ENCODE peak calls at places on chromosomes 2 and 18, in five cellular contexts. B is SK-N-SH, D is spleen, U is aorta, F is heart left ventricle. K is an unnamed sample.

GRCh38 chr2:234708091-234708683 is 211.3 kb upstream of the ARL4C start:
- DNase-seq in U (no peak), D (no peak), F (no peak), B (no peak), K (peak)

GRCh38 chr18:9380571-9381390 is 46.2 kb downstream of the TWSG1 start:
- DNase-seq in B (no peak), U (no peak), F (no peak), D (no peak), K (no peak)

GRCh38 chr2:109452318-109453305 is 161.2 kb downstream of the SEPTIN10 start:
- DNase-seq in D (peak), F (no peak), U (peak), B (peak), K (peak)

GRCh38 chr2:196927318-196928225 is 1.1 kb upstream of the PGAP1 start:
- DNase-seq in B (no peak), F (no peak), U (no peak), D (no peak), K (no peak)

GRCh38 chr18:1013951-1014350 is 109.3 kb downstream of the ADCYAP1 start:
- DNase-seq in F (no peak), B (no peak), U (no peak), D (no peak), K (no peak)

GRCh38 chr18:4807495-4808293 is 352.6 kb upstream of the DLGAP1 start:
- DNase-seq in B (no peak), U (no peak), F (no peak), D (no peak), K (no peak)

GRCh38 chr2:170922683-170923494 is 6.2 kb upstream of the GORASP2 start:
- DNase-seq in B (no peak), D (no peak), F (no peak), U (no peak), K (no peak)

GRCh38 chr2:3192920-3193319 is 184.7 kb downstream of the EIPR1 start:
- DNase-seq in F (no peak), D (peak), U (peak), B (peak), K (no peak)

GRCh38 chr2:91477731-91478672 is 2786.5 kb downstream of the RPIA start:
- DNase-seq in B (peak), D (peak), F (peak), U (peak), K (peak)

GRCh38 chr2:5389740-5390139 is 302.4 kb upstream of the SOX11 start:
- DNase-seq in U (no peak), D (no peak), F (no peak), B (no peak), K (no peak)

GRCh38 chr2:232336956-232337700 is 41.4 kb upstream of the ALPP start:
- DNase-seq in F (peak), D (peak), B (no peak), U (peak), K (peak)

GRCh38 chr18:8609711-8610441 is 639 bp downstream of the RAB12 start:
- DNase-seq in B (peak), F (peak), U (no peak), D (peak), K (peak)

GRCh38 chr18:59643740-59644139 is 53.5 kb downstream of the CCBE1 start:
- DNase-seq in F (no peak), D (no peak), B (no peak), U (no peak), K (no peak)

GRCh38 chr18:65227970-65228369 is 522.8 kb upstream of the CDH7 start:
- DNase-seq in U (no peak), B (no peak), D (no peak), F (no peak), K (no peak)

GRCh38 chr18:47809420-47809819 is 121.0 kb downstream of the SMAD2 start:
- DNase-seq in B (no peak), D (no peak), U (no peak), F (no peak), K (no peak)

GRCh38 chr2:71060871-71061270 is 7.6 kb upstream of the NAGK start:
- DNase-seq in U (no peak), B (no peak), F (no peak), D (no peak), K (no peak)

GRCh38 chr2:227661019-227661726 is 5.4 kb upstream of the SCYGR5 start:
- DNase-seq in U (no peak), B (no peak), F (no peak), D (no peak), K (no peak)

GRCh38 chr2:152336854-152337510 is 2.0 kb downstream of the FMNL2 start:
- DNase-seq in F (no peak), D (no peak), U (no peak), B (peak), K (peak)

GRCh38 chr2:106734165-106734564 is 151.8 kb downstream of the ST6GAL2 start:
- DNase-seq in U (no peak), F (no peak), D (no peak), B (no peak), K (no peak)

GRCh38 chr2:38734299-38735058 is 16.7 kb downstream of the SRSF7 start:
- DNase-seq in F (peak), D (no peak), U (no peak), B (no peak), K (no peak)
- H3K27ac ChIP-seq in F (peak), D (no peak), U (no peak), B (no peak), K (peak)

GRCh38 chr2:113273031-113273551 is 5.6 kb downstream of the PAX8 start:
- DNase-seq in F (no peak), D (no peak), B (peak), U (no peak), K (no peak)
- H3K27ac ChIP-seq in F (no peak), D (no peak), B (no peak), U (no peak), K (no peak)

DNA sequence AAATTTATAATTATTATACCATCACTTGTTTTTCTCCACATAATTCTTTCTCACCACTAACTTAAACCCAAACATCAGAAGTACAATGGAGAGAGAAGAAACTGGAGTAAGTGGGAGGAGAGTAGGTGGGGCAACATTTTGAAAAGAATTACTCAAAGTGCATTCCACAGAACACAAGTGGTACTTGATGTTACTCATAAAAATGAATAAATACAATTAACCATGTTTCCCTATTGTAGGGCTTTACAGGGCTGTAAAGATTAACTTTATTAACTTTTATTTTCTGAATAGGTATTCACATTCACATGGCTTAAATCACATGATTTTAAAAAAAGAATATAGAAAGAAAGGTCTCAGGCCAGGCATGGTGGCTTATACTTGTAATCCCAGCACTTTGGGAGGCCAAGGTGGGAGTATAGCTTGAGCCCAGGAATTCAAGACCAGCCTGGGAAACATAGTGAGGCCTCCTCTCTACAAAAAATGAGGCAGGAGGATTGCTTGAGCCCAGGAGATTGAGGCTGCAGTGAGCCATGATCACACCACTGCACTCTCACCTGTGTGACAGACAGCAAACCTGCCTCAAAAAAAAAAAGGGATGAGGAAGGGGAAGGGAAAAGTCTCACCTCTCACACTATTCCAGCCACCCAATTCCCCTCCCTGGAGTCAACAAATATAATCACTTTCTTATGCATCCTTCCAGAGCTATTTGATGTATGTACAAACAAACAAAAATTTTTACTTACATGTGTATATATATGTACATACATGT is 47.1 kb downstream of the KCNG3 start:
- DNase-seq in B (no peak), U (no peak), F (no peak), D (no peak), K (no peak)
- H3K27ac ChIP-seq in B (no peak), U (no peak), F (no peak), D (no peak), K (no peak)

DNA sequence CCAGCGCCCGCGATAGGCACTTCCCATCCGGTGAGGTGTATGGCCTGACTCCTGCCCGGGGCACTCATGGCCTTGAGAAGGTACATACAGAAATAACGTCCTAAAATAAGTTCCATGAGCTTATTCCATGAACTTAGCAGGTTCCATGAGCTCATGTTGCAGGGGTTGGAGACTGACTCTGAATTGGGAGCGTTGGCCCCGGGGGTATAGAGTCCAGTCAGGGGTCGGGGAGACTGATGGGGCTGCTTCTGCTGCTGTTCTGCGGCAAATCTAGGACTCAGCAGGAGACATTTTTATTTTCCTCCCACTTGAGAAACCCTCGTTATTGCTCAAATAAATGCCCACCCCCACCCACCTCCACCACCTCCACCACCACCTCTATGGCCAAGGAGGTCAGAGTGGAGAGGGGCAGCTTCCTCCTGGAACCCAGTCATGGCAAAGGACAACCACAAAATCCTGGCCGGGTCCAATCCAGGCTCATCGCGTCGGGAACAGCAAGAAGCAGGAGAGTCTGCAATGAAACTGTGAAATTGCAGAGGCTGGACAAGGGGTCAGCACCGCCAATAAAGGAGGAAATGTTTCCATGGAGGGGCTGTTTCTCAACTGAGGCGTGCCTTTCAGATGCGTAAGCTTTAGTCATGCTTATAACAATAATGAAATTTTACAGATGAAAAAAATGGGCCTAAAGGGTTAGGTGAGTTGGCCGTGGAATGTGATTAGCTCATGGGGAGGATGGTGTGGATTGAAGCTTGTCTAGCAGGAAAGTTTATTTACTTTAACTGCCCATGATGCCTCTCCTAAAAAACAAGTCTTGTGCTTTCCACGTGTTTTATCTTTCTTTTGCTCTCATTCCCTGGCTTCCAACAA is 136.6 kb upstream of the ALKAL2 start:
- DNase-seq in F (no peak), D (no peak), U (no peak), B (no peak), K (no peak)
- H3K27ac ChIP-seq in F (no peak), D (no peak), U (no peak), B (no peak), K (no peak)

DNA sequence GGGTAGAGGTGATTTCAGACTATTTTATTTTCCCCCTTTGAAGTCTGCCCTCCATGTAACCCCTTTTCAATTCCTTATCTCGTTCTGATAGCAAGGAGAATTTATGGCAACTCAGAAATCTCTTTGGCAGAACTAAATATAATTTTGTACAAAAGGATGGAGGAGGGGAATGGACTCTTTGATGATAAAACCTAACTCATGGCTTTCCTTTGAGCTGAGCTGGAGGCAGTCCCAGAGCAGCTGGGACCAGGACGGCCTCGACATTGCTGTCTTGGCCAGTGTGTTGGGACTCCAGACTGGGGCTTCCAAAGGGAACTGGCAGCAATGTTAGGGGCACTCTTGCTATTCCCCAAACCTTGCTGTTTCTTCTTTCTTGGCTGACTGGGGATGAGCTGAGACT is 47.7 kb downstream of the PAX8 start:
- DNase-seq in U (no peak), B (no peak), D (no peak), F (no peak), K (no peak)
- H3K27ac ChIP-seq in U (no peak), B (no peak), D (no peak), F (no peak), K (no peak)

DNA sequence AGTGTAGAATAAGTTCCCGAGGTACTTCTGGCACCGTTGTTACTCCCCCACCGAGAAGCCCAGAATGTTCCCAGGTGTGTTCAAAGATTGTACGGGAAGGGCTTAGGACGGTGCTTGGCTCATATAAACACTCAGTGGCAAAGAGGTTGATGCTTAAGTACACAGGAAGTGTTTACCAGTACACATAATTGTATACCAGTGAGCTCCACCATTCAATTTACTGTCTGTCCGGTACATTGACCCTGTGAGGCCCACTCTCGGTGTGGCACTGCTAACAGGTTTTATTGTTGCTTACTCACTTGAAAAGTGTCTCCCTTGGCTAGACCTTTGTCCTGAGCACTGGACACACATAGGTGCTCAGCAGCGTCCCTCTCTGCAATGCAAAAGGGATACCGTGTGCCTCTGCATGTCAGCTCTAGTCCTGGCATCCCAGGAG is 191.0 kb downstream of the NEDD4L start:
- DNase-seq in B (no peak), F (no peak), D (no peak), U (no peak), K (no peak)
- H3K27ac ChIP-seq in B (no peak), F (no peak), D (no peak), U (no peak), K (peak)

GRCh38 chr2:9294764-9295163 is 88.2 kb downstream of the ASAP2 start:
- DNase-seq in D (no peak), F (no peak), U (no peak), B (no peak), K (no peak)

GRCh38 chr2:9298583-9298982 is 92.0 kb downstream of the ASAP2 start:
- DNase-seq in B (no peak), F (no peak), D (peak), U (no peak), K (no peak)

GRCh38 chr2:9297156-9297555 is 90.5 kb downstream of the ASAP2 start:
- DNase-seq in F (no peak), B (no peak), U (no peak), D (peak), K (peak)

GRCh38 chr2:9297807-9298206 is 91.2 kb downstream of the ASAP2 start:
- DNase-seq in U (no peak), D (no peak), B (no peak), F (no peak), K (no peak)

GRCh38 chr2:9296559-9296958 is 89.9 kb downstream of the ASAP2 start:
- DNase-seq in B (no peak), U (no peak), D (no peak), F (no peak), K (no peak)
- H3K27ac ChIP-seq in B (no peak), U (peak), D (no peak), F (no peak), K (peak)

GRCh38 chr18:63155910-63156773 is 163.4 kb downstream of the BCL2 start:
- DNase-seq in D (no peak), B (no peak), U (no peak), F (no peak), K (no peak)

GRCh38 chr18:63152791-63153190 is 166.8 kb downstream of the BCL2 start:
- DNase-seq in D (no peak), F (no peak), U (no peak), B (no peak), K (no peak)

GRCh38 chr18:63152096-63152495 is 167.5 kb downstream of the BCL2 start:
- DNase-seq in U (no peak), B (no peak), D (no peak), F (no peak), K (no peak)

GRCh38 chr18:63155169-63155852 is 164.3 kb downstream of the BCL2 start:
- DNase-seq in D (peak), U (peak), F (peak), B (peak), K (peak)

GRCh38 chr18:63154350-63155152 is 165.0 kb downstream of the BCL2 start:
- DNase-seq in U (no peak), D (no peak), B (no peak), F (no peak), K (no peak)
- H3K27ac ChIP-seq in U (no peak), D (peak), B (no peak), F (no peak), K (no peak)